ENCODE peak calls at places on chromosomes 7 and 10, in four cellular contexts. S, X, W and U are unnamed samples.

GRCh38 chr10:71735709-71736569 is 16.4 kb upstream of the C10orf105 start:
- DNase-seq in X (no peak), W (no peak), S (no peak), U (no peak)

GRCh38 chr10:30055094-30055701 is 4.2 kb downstream of the JCAD start:
- DNase-seq in S (no peak), W (no peak), X (no peak), U (no peak)

GRCh38 chr7:25722856-25723255 is 429.1 kb upstream of the NFE2L3 start:
- DNase-seq in S (no peak), W (no peak), X (no peak), U (no peak)

GRCh38 chr7:78080241-78080640 is 281.7 kb downstream of the PHTF2 start:
- DNase-seq in S (no peak), W (no peak), X (no peak), U (no peak)

GRCh38 chr7:23055582-23056178 is 41.8 kb upstream of the HYCC1 start:
- DNase-seq in W (peak; percentile 68), S (peak; percentile 60), X (peak; percentile 52), U (peak; percentile 50)

GRCh38 chr7:92691578-92691977 is 101.4 kb upstream of the FAM133B start:
- DNase-seq in X (peak; percentile 68), S (peak; percentile 37), W (peak; percentile 28), U (no peak)

GRCh38 chr10:71788954-71789353 is 15.6 kb upstream of the VSIR start:
- DNase-seq in X (no peak), S (no peak), W (no peak), U (no peak)

GRCh38 chr7:35875292-35875691 is 74.4 kb downstream of the SEPTIN7 start:
- DNase-seq in W (no peak), S (no peak), X (no peak), U (no peak)

GRCh38 chr10:46033602-46034011 is 3.2 kb upstream of the NCOA4 start:
- DNase-seq in S (no peak), W (no peak), X (peak; percentile 86), U (no peak)

GRCh38 chr7:132554446-132554845 is 21.8 kb downstream of the PLXNA4 start:
- DNase-seq in W (no peak), S (no peak), X (no peak), U (no peak)

GRCh38 chr7:130368347-130368746 is 11.9 kb upstream of the CPA1 start:
- DNase-seq in S (no peak), W (no peak), X (no peak), U (no peak)

GRCh38 chr10:48511855-48512191 is 93.0 kb downstream of the ARHGAP22 start:
- DNase-seq in X (no peak), S (no peak), W (no peak), U (no peak)

DNA sequence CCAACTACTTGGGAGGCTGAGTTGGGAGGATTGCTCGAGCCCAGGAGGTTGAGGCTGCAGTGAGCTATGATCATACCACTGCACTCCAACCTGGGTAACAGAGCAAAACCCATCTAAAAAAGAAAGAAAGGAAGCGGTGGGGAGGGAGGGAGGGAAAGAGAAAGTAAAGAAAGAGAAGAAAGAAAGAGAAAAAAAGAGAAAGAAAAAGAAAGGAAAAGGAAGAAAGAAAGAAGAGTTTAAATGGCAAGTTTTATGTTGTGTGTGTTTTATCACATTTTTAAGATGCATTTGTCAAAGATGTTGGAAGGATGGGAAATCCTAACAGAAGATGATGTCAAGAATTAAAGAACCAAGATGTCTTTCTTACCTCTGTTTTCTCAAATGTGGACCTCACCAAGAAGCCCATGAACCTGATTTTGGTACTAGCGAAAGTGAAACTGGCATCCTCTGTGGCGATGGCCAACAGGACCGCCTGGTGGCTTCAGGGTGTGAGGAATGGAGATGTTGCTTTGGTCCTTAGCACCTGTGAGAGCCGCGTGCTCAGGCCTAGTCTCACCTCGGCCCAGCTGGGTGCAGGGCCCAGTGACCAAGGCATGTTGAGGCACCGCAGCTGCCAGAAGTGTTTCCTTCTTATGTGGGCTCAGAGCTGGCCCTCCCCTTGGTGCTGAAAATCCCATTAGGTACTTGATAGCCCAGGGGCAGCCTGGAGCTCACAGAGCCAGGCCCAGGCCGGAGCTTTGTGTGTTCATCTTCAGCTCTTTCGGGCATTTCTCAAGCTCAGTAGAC is 9.8 kb downstream of the UCMA start:
- DNase-seq in W (no peak), X (no peak), S (no peak), U (no peak)
- TF ChIP-seq CREM in W (no peak), X (no peak), S (no peak), U (no peak)

DNA sequence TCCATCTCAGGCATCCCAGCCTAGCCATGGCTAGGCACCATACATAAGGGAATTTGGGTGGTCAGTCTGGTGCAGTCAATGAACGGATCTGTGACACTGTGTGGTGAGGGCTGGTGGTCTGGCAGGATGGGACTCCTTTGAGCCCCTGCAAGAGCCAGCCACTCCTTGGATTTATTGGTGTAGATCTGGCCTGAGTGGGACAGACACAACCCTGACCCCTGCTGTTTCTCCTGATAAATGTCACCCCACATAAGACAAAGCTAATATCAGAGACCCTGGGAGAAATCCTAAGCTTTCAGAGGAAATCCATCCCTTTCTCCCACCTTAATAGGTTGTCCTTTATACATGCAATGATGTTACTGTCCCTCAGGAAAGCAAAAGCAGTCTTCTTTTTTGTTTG is 2.3 kb downstream of the FBXO24 start:
- DNase-seq in X (no peak), W (peak; percentile 62), S (no peak), U (no peak)
- TF ChIP-seq CREM in X (no peak), W (no peak), S (no peak), U (no peak)

GRCh38 chr7:152089183-152089582 is 63.7 kb downstream of the GALNT11 start:
- DNase-seq in X (no peak), W (no peak), S (no peak), U (no peak)
- TF ChIP-seq CREM in X (no peak), W (no peak), S (no peak), U (no peak)

DNA sequence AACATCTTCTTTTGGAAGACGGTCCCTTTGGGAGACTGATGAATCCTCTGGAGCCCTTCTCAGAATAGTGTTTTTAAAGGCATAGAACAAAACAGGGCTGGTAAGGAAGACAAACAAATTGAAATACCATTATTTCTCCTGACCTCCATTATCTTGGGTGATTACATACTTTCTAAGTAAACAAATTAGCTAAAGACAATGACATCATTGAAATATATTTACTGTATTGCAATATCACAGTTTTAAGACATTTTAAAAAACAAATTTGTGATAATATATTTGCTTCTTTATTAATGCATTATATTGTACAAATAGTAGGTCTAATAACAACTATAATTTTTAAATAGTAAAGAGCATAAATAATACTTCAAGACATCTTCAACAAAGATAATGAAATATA is 152.2 kb upstream of the CDK1 start:
- DNase-seq in S (no peak), X (no peak), W (no peak), U (no peak)
- TF ChIP-seq CREM in S (no peak), X (no peak), W (no peak), U (no peak)